ENCODE peak calls at places on chromosomes 3 and 15, in seven cellular contexts. T is H1, I is K562, M is HepG2, P is SK-N-SH, X is HCT116, F is GM12878. E is an unnamed sample.

GRCh38 chr3:127953636-127954035 is 38.6 kb downstream of the KBTBD12 start:
- DNase-seq in M (no peak), P (no peak), F (no peak), X (no peak), T (no peak), I (no peak), E (no peak)

GRCh38 chr3:100159564-100160153 is 45.4 kb upstream of the FILIP1L start:
- DNase-seq in M (no peak), P (peak; percentile 19), X (no peak), I (no peak), T (no peak), F (no peak), E (no peak)

GRCh38 chr3:111594205-111594604 is 941 bp downstream of the ZBED2 start:
- DNase-seq in X (no peak), I (no peak), T (no peak), F (no peak), M (no peak), P (no peak), E (no peak)

GRCh38 chr15:76285241-76285825 is 25.9 kb downstream of the ETFA start:
- DNase-seq in X (no peak), I (peak; percentile 20), M (peak; percentile 4), T (no peak), F (no peak), P (peak; percentile 38), E (no peak)

GRCh38 chr3:134327594-134327975 is 46.7 kb downstream of the AMOTL2 start:
- DNase-seq in T (no peak), I (no peak), P (no peak), M (no peak), F (no peak), X (no peak), E (no peak)

GRCh38 chr15:29457729-29458128 is 188.1 kb upstream of the NSMCE3 start:
- DNase-seq in M (no peak), I (no peak), P (no peak), F (no peak), X (no peak), T (no peak), E (no peak)

GRCh38 chr15:35293353-35294130 is 208.4 kb upstream of the NANOGP8 start:
- DNase-seq in F (no peak), M (peak; percentile 77), I (peak; percentile 7), T (no peak), X (peak; percentile 86), P (peak; percentile 22), E (no peak)

GRCh38 chr15:55742927-55743614 is at the start of gene PRTG:
- DNase-seq in T (peak; percentile 76), F (no peak), M (peak; percentile 72), X (no peak), P (peak; percentile 96), I (peak; percentile 27), E (no peak)

GRCh38 chr3:106943071-106943470 is 434.2 kb upstream of the CCDC54 start:
- DNase-seq in F (no peak), X (no peak), I (no peak), M (no peak), P (no peak), T (no peak), E (no peak)

GRCh38 chr3:192875971-192876565 is 41.6 kb downstream of the MB21D2 start:
- DNase-seq in T (no peak), F (no peak), M (peak; percentile 74), I (no peak), X (no peak), P (no peak), E (no peak)

GRCh38 chr3:189325454-189325853 is 153.7 kb downstream of the TPRG1 start:
- DNase-seq in M (no peak), X (no peak), I (no peak), F (no peak), T (no peak), P (no peak), E (no peak)

GRCh38 chr3:124229407-124229806 is 237.5 kb upstream of the ROPN1 start:
- DNase-seq in M (no peak), X (no peak), I (no peak), F (no peak), T (no peak), P (no peak), E (no peak)

GRCh38 chr3:101999177-101999778 is 150.0 kb downstream of the NFKBIZ start:
- DNase-seq in P (no peak), M (no peak), T (no peak), F (no peak), I (no peak), X (no peak), E (no peak)

GRCh38 chr3:14592390-14592789 is 52.2 kb upstream of the GRIP2 start:
- DNase-seq in X (no peak), F (no peak), I (no peak), M (no peak), P (no peak), T (no peak), E (no peak)

GRCh38 chr3:186932281-186933181 is 2.2 kb downstream of the ST6GAL1 start:
- DNase-seq in F (no peak), I (no peak), T (no peak), M (no peak), P (no peak), X (no peak), E (no peak)

GRCh38 chr15:81001180-81002003 is 669 bp downstream of the TLNRD1 start:
- DNase-seq in M (no peak), X (no peak), I (peak; percentile 71), T (peak; percentile 75), P (peak; percentile 77), F (no peak), E (no peak)

GRCh38 chr15:38991126-38991525 is 426.5 kb upstream of the RASGRP1 start:
- DNase-seq in T (no peak), I (no peak), X (peak; percentile 8), F (no peak), P (peak; percentile 36), M (peak; percentile 13), E (peak; percentile 4)

GRCh38 chr3:33791477-33792166 is 6.8 kb upstream of the PDCD6IP start:
- DNase-seq in P (no peak), I (peak; percentile 57), F (no peak), X (no peak), T (no peak), M (peak; percentile 38), E (no peak)

GRCh38 chr3:70138606-70139005 is 139.1 kb downstream of the SAMMSON start:
- DNase-seq in M (no peak), P (no peak), F (no peak), T (no peak), I (no peak), X (no peak), E (no peak)

GRCh38 chr3:195240171-195240701 is 30.7 kb downstream of the XXYLT1 start:
- DNase-seq in X (no peak), M (peak; percentile 20), F (no peak), P (no peak), I (no peak), T (peak; percentile 34), E (no peak)

GRCh38 chr3:33578325-33579180 is 138.3 kb upstream of the UBP1 start:
- DNase-seq in P (no peak), T (no peak), M (peak; percentile 83), X (no peak), I (no peak), F (no peak), E (no peak)

GRCh38 chr15:23497710-23498111 is 50.7 kb upstream of the GOLGA6L2 start:
- DNase-seq in I (peak; percentile 15), M (no peak), T (no peak), P (peak; percentile 20), X (no peak), F (no peak), E (peak; percentile 5)

GRCh38 chr3:153162513-153163348 is 705 bp downstream of the RAP2B start:
- DNase-seq in X (no peak), T (peak; percentile 59), I (no peak), M (no peak), P (peak; percentile 57), F (no peak), E (no peak)

GRCh38 chr3:106512846-106513245 is 644.0 kb upstream of the CBLB start:
- DNase-seq in F (no peak), P (no peak), X (no peak), T (no peak), I (no peak), M (no peak), E (no peak)

GRCh38 chr3:50517721-50518206 is 14.3 kb upstream of the CACNA2D2 start:
- DNase-seq in M (no peak), X (no peak), I (no peak), P (no peak), F (no peak), T (no peak), E (no peak)

DNA sequence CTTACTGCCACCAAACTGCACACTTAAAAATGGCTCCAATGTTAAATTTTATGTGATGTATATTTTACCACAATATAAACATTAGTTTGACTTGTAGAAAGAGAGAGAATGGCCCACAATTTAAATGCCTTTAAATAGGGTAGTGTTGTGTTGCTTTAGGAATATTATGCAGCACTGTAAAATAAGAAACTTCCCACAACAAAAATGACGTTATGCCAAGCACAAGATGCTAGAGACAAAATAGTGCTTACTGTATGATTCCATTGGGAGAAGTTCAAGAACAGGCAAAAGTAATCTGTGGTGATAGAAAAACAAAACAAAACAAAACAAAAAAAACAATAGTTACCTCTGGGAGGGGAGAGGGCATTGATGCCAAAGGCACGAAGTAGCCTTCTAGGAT is 91.3 kb downstream of the MEGF11 start:
- DNase-seq in X (no peak), F (no peak), I (no peak), M (no peak), P (no peak), T (no peak), E (no peak)
- TF ChIP-seq CTCF in X (no peak), F (no peak), I (no peak), M (no peak), P (no peak), T (no peak), E (no peak)

DNA sequence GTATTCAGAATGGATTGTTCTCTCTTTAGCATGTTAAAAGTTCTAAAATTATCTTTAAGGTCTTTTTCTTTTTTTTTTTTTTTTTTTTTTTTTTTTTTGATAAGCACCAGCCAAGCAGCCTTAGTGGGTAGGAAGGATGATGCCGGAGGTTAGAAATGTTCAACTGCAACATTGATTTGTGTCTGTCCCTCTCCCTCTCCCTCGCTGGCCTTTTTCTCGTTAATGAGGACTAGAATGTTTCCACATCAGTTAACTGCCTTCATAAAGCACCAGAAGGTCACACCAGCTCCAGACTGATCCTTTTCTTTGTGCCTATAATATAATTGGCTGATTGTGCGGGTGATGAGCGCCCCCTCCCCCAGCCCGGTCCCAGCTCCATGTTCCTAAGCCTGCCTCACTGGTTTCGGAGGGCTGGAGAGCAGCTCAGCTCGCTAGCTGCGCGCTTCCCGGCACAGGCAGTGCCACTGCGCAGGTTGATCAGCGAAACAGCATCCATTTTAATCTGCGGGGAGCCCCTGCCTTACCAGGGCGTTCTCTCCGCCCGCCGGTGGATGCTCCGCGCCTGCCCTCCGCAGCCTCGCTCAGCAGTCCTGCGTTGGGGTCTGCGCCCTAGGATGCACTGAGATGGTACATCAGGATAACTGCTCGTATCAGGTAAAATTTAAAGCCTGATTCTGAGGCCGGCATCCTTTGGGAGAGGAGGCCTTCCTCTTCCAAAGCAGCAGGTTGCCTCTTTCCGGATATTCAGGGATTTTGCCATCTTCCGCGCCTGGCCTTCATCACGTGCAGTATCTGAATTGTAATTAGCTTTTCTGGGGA is 148.9 kb upstream of the IL12A start:
- DNase-seq in P (peak; percentile 81), M (no peak), T (peak; percentile 76), X (no peak), F (no peak), I (no peak), E (no peak)
- TF ChIP-seq SIN3A in P (peak; percentile 40), M (no peak), T (no peak), X (no peak), F (no peak), I (no peak), E (no peak)

GRCh38 chr3:95626107-95626506 is 1188.3 kb upstream of the EPHA6 start:
- DNase-seq in X (no peak), F (no peak), P (no peak), T (no peak), M (no peak), I (no peak), E (no peak)
- TF ChIP-seq CTCF in X (no peak), F (no peak), P (no peak), T (no peak), M (no peak), I (no peak), E (no peak)

GRCh38 chr3:168051579-168052183 is 44.0 kb downstream of the GOLIM4 start:
- DNase-seq in X (no peak), I (no peak), M (no peak), T (no peak), P (no peak), F (peak; percentile 12), E (no peak)
- TF ChIP-seq SIN3A in X (no peak), I (no peak), M (no peak), T (no peak), P (no peak), F (no peak), E (no peak)